ENCODE peak calls at places on chromosomes 7 and 10, in five cellular contexts. J is Peyer's patch, G is SJSA1, H is heart right ventricle, Q is GM23248. K is an unnamed sample.

GRCh38 chr10:31947144-31947926 is 18.7 kb upstream of the ARHGAP12 start:
- DNase-seq in Q (peak; percentile 95), G (peak; percentile 75), J (no peak), H (peak; percentile 22), K (no peak)

GRCh38 chr10:2949948-2950354 is 117.4 kb upstream of the PFKP start:
- DNase-seq in Q (peak; percentile 89), G (peak; percentile 64), H (no peak), J (no peak), K (no peak)

GRCh38 chr10:43274011-43274410 is 7.1 kb upstream of the RASGEF1A start:
- DNase-seq in G (no peak), Q (no peak), H (no peak), J (no peak), K (no peak)

GRCh38 chr10:36256905-36257304 is 614.8 kb upstream of the FZD8 start:
- DNase-seq in G (no peak), Q (peak; percentile 70), J (no peak), H (no peak), K (no peak)

GRCh38 chr10:96538683-96539082 is 25.0 kb upstream of the TLL2 start:
- DNase-seq in G (no peak), Q (no peak), J (no peak), H (no peak), K (no peak)

GRCh38 chr7:147775564-147775963 is 815.0 kb upstream of the C7orf33 start:
- DNase-seq in H (no peak), J (no peak), Q (no peak), G (no peak), K (no peak)

GRCh38 chr7:5872326-5872725 is 8.3 kb upstream of the OCM start:
- DNase-seq in H (no peak), G (peak; percentile 29), Q (no peak), J (no peak), K (no peak)

GRCh38 chr10:84328303-84329093 is at the start of gene CCSER2:
- DNase-seq in Q (peak; percentile 99), H (peak; percentile 97), G (peak; percentile 84), J (peak; percentile 98), K (peak; percentile 100)

GRCh38 chr7:157568785-157569584 is 232.2 kb downstream of the DNAJB6 start:
- DNase-seq in H (peak; percentile 66), J (peak; percentile 25), G (no peak), Q (peak; percentile 22), K (peak; percentile 74)

GRCh38 chr10:84244651-84245270 is at the start of gene RGR:
- DNase-seq in Q (no peak), H (peak; percentile 54), J (no peak), G (no peak), K (no peak)

GRCh38 chr10:5987747-5988146 is 10.4 kb upstream of the IL15RA start:
- DNase-seq in G (no peak), Q (no peak), J (no peak), H (no peak), K (no peak)

GRCh38 chr7:53209129-53209528 is 173.7 kb downstream of the POM121L12 start:
- DNase-seq in G (no peak), Q (no peak), H (no peak), J (no peak), K (no peak)

GRCh38 chr7:74097937-74098614 is 14.5 kb downstream of the LIMK1 start:
- DNase-seq in Q (peak; percentile 98), G (peak; percentile 85), J (no peak), H (no peak), K (no peak)

GRCh38 chr10:43205681-43206390 is 61.0 kb downstream of the RASGEF1A start:
- DNase-seq in H (no peak), J (no peak), G (no peak), Q (no peak), K (peak; percentile 56)

GRCh38 chr7:155809947-155810606 is 2.2 kb downstream of the SHH start:
- DNase-seq in H (no peak), Q (no peak), J (no peak), G (no peak), K (peak; percentile 70)

GRCh38 chr10:86068532-86069337 is 297.9 kb downstream of the GRID1 start:
- DNase-seq in Q (no peak), G (no peak), J (no peak), H (no peak), K (peak; percentile 42)

GRCh38 chr10:35194906-35195305 is 68.3 kb downstream of the CREM start:
- DNase-seq in Q (peak; percentile 56), H (no peak), J (no peak), G (no peak), K (no peak)

GRCh38 chr7:50690541-50691011 is 92.1 kb downstream of the GRB10 start:
- DNase-seq in Q (no peak), J (no peak), G (no peak), H (no peak), K (no peak)

GRCh38 chr10:17161788-17162187 is 32.2 kb upstream of the CUBN start:
- DNase-seq in J (no peak), G (no peak), Q (no peak), H (no peak), K (no peak)

DNA sequence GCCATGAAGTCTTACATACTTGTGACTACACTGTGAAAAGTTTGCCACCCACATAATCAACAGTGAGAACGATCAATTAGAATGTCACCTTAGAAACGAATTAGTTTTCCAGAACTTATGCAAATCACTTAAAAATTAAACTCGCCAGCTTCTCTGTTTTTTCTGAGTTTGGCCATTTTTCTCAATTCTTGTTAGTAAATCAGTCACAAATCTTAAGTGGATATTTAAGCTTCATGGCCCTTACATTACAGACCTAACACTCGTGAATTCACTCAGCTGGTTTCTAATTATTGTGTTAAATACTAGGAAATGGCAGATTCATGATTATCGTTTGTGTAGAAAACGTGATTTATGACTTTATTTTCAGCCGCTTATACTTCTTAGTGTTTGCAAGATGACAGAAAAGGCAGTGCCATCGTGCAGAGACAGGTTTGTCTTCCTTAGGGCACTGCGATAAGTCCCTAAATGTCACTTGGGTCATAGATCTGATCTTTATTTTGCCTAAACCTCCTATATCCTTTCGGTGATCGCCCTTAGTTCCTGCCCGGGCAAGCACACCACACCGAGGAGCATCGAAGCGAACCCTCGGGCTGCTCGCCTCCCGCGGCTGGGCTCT is 605 bp upstream of the CELF2 start:
- DNase-seq in G (no peak), Q (peak; percentile 63), H (no peak), J (no peak), K (no peak)
- H3K27ac ChIP-seq in G (no peak overlapping the region), Q (no peak overlapping the region), H (peak overlapping the region; percentile 85), J (peak overlapping the region; percentile 58), K (peak overlapping the region; percentile 78)

DNA sequence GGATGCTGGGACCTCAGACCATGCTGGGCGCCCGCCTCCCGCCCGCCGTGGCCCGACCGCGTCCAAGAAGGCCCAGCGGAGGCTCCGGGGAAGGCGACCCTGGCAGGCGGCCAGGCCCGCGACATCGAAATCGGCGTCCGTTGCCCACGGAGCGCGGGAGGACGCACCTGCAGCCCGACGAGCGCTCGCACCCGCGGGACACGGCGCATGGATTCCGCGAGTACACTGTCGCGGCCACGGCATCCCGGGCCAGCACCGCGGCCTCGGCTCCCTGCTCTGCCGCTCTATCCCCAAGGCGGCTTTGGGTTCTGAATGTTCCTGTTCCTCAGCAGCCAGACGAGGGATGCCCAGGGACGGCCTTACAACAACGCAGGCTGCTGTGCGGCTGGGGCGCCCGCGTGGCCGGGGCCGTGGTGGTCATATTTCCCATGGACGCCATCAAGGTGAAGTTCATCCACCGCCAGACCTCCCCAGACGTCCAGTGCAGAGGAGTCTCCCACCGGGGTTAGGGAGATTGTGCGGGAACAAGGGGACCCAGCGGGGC is 67.5 kb upstream of the ZNF722 start:
- DNase-seq in Q (no peak), H (no peak), J (no peak), G (no peak), K (no peak)
- H3K9me3 ChIP-seq in Q (no peaks in the 10 kb centered on the region), H (peaks cover 9% of the 10 kb centered on the region), J (no peaks in the 10 kb centered on the region), G (peaks cover 10% of the 10 kb centered on the region), K (no peaks in the 10 kb centered on the region)

GRCh38 chr10:113331971-113332370 is 220.9 kb upstream of the HABP2 start:
- DNase-seq in H (no peak), G (no peak), J (no peak), Q (peak; percentile 20), K (no peak)

GRCh38 chr10:113333313-113333712 is 219.5 kb upstream of the HABP2 start:
- DNase-seq in Q (no peak), J (no peak), H (no peak), G (no peak), K (no peak)

GRCh38 chr10:113337142-113337541 is 215.7 kb upstream of the HABP2 start:
- DNase-seq in H (no peak), J (no peak), Q (peak; percentile 53), G (no peak), K (no peak)

GRCh38 chr10:113336549-113337130 is 216.2 kb upstream of the HABP2 start:
- DNase-seq in G (no peak), Q (no peak), H (no peak), J (no peak), K (no peak)

DNA sequence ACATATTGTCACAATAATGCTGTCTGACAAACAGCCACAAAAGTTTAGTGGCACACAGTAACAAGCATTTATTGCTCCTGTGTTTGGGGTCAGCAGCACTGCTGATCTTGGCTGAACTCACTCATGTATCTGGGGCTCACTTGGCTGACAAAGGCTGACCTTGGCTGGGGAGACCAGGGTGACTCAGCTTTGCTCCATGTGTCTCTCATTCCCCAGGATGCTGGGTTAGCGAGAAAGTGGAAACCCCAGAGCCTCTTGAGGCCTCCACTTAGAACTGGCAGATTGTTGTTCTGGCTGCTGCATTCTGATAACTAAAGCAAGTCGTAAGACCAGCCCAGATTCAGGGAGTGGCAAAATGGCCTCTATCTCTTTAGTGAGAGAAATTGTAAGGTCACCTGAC is 217.2 kb upstream of the HABP2 start:
- DNase-seq in H (no peak), G (no peak), J (no peak), Q (peak; percentile 32), K (no peak)
- H3K27ac ChIP-seq in H (no peak overlapping the region), G (no peak overlapping the region), J (no peak overlapping the region), Q (no peak overlapping the region), K (no peak overlapping the region)

GRCh38 chr7:141572175-141572574 is 21.0 kb downstream of the AGK start:
- DNase-seq in Q (no peak), J (no peak), G (no peak), H (no peak), K (no peak)

GRCh38 chr7:141577043-141577839 is 26.0 kb downstream of the AGK start:
- DNase-seq in Q (no peak), H (no peak), G (no peak), J (no peak), K (no peak)

GRCh38 chr7:141573511-141573910 is 22.3 kb downstream of the AGK start:
- DNase-seq in Q (no peak), J (no peak), H (no peak), G (no peak), K (no peak)

GRCh38 chr7:141575164-141575563 is 24.0 kb downstream of the AGK start:
- DNase-seq in J (no peak), Q (no peak), G (no peak), H (no peak), K (no peak)

DNA sequence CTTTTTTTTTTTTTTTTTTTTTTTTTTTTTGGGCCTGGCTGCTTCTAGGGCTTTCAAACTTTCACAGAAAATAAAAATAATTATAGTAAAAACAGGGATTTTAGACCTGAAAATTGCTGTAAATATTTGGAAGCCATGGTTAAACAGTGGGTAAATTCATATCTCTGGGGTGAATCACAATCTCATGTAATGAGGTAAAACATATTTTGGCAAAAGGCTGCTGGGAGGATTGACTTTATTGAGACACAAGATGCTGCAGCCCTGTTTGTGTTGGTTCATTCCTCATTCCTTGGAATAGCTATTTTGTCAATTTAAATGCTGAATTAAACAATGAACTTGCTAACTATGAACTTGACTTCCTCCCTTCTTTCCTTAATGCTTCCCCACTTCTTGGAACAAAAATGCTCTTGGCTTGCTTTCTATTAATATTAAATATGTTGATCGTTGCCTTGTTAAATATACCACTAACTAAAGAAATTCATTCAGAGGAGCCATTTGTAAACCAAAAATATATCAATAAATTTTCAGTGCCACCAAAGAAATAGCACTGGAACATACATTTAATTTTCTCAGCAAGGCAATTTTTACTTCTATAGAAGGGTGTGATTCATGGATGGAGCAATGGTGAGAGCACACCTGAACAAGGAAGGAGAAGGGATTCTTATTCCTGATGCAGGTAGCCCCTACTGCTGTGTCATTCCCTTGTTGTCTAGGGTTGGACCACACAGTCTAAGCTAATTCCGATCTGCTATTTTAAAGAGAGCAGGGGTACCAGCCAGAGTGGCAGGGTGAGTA is 24.6 kb downstream of the AGK start:
- DNase-seq in Q (peak; percentile 41), J (no peak), G (no peak), H (no peak), K (no peak)
- H3K9me3 ChIP-seq in Q (no peaks in the 10 kb centered on the region), J (peaks cover 13% of the 10 kb centered on the region), G (peaks cover 7% of the 10 kb centered on the region), H (peaks cover 18% of the 10 kb centered on the region), K (peaks cover 6% of the 10 kb centered on the region)